ENCODE peak calls at places on chromosome 3, in four cellular contexts. One of them, this sample, is unnamed. For H3K4me1, the result is how much of the 10 kb centered on the place peaks cover.

GRCh38 chr3:45953536-45953935 is 10.3 kb downstream of the CXCR6 start:
- DNase-seq in fibroblast of lung: no peak
- DNase-seq in IMR-90: no peak
- DNase-seq in H1: no peak
- DNase-seq in this sample: no peak

GRCh38 chr3:59256233-59256632 is 206.4 kb upstream of the CFAP20DC start:
- DNase-seq in IMR-90: no peak
- DNase-seq in H1: no peak
- DNase-seq in fibroblast of lung: no peak
- DNase-seq in this sample: no peak

GRCh38 chr3:58434990-58435389 is 1.4 kb upstream of the PDHB start:
- DNase-seq in IMR-90: peak
- DNase-seq in H1: peak
- DNase-seq in fibroblast of lung: peak
- DNase-seq in this sample: peak

GRCh38 chr3:61736506-61736905 is 175.1 kb downstream of the PTPRG start:
- DNase-seq in IMR-90: peak
- DNase-seq in H1: no peak
- DNase-seq in fibroblast of lung: peak
- DNase-seq in this sample: no peak

GRCh38 chr3:197404030-197404429 is 105.6 kb upstream of the DLG1 start:
- DNase-seq in H1: no peak
- DNase-seq in IMR-90: no peak
- DNase-seq in fibroblast of lung: no peak
- DNase-seq in this sample: no peak

GRCh38 chr3:10962481-10963036 is 30.0 kb upstream of the SLC6A1 start:
- DNase-seq in IMR-90: no peak
- DNase-seq in fibroblast of lung: no peak
- DNase-seq in H1: no peak
- DNase-seq in this sample: no peak

GRCh38 chr3:27428446-27428845 is 55.7 kb downstream of the SLC4A7 start:
- DNase-seq in IMR-90: peak
- DNase-seq in fibroblast of lung: no peak
- DNase-seq in H1: no peak
- DNase-seq in this sample: no peak

GRCh38 chr3:128504957-128505730 is 12.1 kb upstream of the GATA2 start:
- DNase-seq in fibroblast of lung: no peak
- DNase-seq in IMR-90: no peak
- DNase-seq in H1: no peak
- DNase-seq in this sample: peak

GRCh38 chr3:64022451-64023186 is 675 bp downstream of the PSMD6 start:
- DNase-seq in H1: no peak
- DNase-seq in IMR-90: no peak
- DNase-seq in fibroblast of lung: peak
- DNase-seq in this sample: no peak

GRCh38 chr3:141875893-141876380 is 506 bp upstream of the ATP1B3 start:
- DNase-seq in IMR-90: peak
- DNase-seq in fibroblast of lung: peak
- DNase-seq in H1: peak
- DNase-seq in this sample: peak

GRCh38 chr3:56862352-56863062 is 60.8 kb upstream of the ARHGEF3 start:
- DNase-seq in H1: no peak
- DNase-seq in fibroblast of lung: peak
- DNase-seq in IMR-90: peak
- DNase-seq in this sample: no peak

GRCh38 chr3:178551916-178552321 is 15.7 kb downstream of the KCNMB2 start:
- DNase-seq in H1: no peak
- DNase-seq in fibroblast of lung: peak
- DNase-seq in IMR-90: peak
- DNase-seq in this sample: no peak

GRCh38 chr3:190825389-190826016 is 37.0 kb downstream of the GMNC start:
- DNase-seq in H1: no peak
- DNase-seq in fibroblast of lung: peak
- DNase-seq in IMR-90: no peak
- DNase-seq in this sample: no peak

GRCh38 chr3:11370134-11370533 is 97.9 kb downstream of the ATG7 start:
- DNase-seq in IMR-90: no peak
- DNase-seq in fibroblast of lung: no peak
- DNase-seq in H1: no peak
- DNase-seq in this sample: no peak

GRCh38 chr3:99126291-99126690 is 224.8 kb upstream of the DCBLD2 start:
- DNase-seq in fibroblast of lung: peak
- DNase-seq in IMR-90: peak
- DNase-seq in H1: no peak
- DNase-seq in this sample: no peak

GRCh38 chr3:112372396-112372795 is 39.4 kb downstream of the CD200 start:
- DNase-seq in fibroblast of lung: no peak
- DNase-seq in IMR-90: no peak
- DNase-seq in H1: no peak
- DNase-seq in this sample: no peak

GRCh38 chr3:14358426-14359211 is 43.8 kb upstream of the SLC6A6 start:
- DNase-seq in IMR-90: peak
- DNase-seq in fibroblast of lung: peak
- DNase-seq in H1: no peak
- DNase-seq in this sample: no peak
- H2AFZ ChIP-seq in IMR-90: peak
- H2AFZ ChIP-seq in fibroblast of lung: no peak
- H2AFZ ChIP-seq in H1: no peak
- H2AFZ ChIP-seq in this sample: no peak

GRCh38 chr3:195214381-195214780 is 56.6 kb downstream of the XXYLT1 start:
- DNase-seq in H1: no peak
- DNase-seq in IMR-90: no peak
- DNase-seq in fibroblast of lung: no peak
- DNase-seq in this sample: no peak
- H3K4me1 ChIP-seq in H1: under half
- H3K4me1 ChIP-seq in IMR-90: under half
- H3K4me1 ChIP-seq in fibroblast of lung: under half
- H3K4me1 ChIP-seq in this sample: under half

GRCh38 chr3:15331072-15331605 is 1.2 kb downstream of the SH3BP5 start:
- DNase-seq in H1: no peak
- DNase-seq in IMR-90: no peak
- DNase-seq in fibroblast of lung: no peak
- DNase-seq in this sample: no peak
- H3K9ac ChIP-seq in H1: peak
- H3K9ac ChIP-seq in IMR-90: peak
- H3K9ac ChIP-seq in fibroblast of lung: no peak
- H3K9ac ChIP-seq in this sample: no peak

GRCh38 chr3:4974154-4974553 is 5.1 kb upstream of the BHLHE40 start:
- DNase-seq in IMR-90: no peak
- DNase-seq in fibroblast of lung: no peak
- DNase-seq in H1: no peak
- DNase-seq in this sample: no peak
- H2AFZ ChIP-seq in IMR-90: no peak
- H2AFZ ChIP-seq in fibroblast of lung: no peak
- H2AFZ ChIP-seq in H1: no peak
- H2AFZ ChIP-seq in this sample: no peak

GRCh38 chr3:72272356-72272755 is 487.4 kb upstream of the PROK2 start:
- DNase-seq in IMR-90: no peak
- DNase-seq in H1: no peak
- DNase-seq in fibroblast of lung: no peak
- DNase-seq in this sample: no peak

GRCh38 chr3:72270730-72271129 is 485.8 kb upstream of the PROK2 start:
- DNase-seq in fibroblast of lung: no peak
- DNase-seq in IMR-90: no peak
- DNase-seq in H1: no peak
- DNase-seq in this sample: no peak

GRCh38 chr3:72271215-72271614 is 486.3 kb upstream of the PROK2 start:
- DNase-seq in H1: no peak
- DNase-seq in IMR-90: no peak
- DNase-seq in fibroblast of lung: no peak
- DNase-seq in this sample: no peak

GRCh38 chr3:72271923-72272322 is 487.0 kb upstream of the PROK2 start:
- DNase-seq in fibroblast of lung: no peak
- DNase-seq in IMR-90: no peak
- DNase-seq in H1: no peak
- DNase-seq in this sample: no peak

GRCh38 chr3:72270072-72270611 is 485.2 kb upstream of the PROK2 start:
- DNase-seq in fibroblast of lung: peak
- DNase-seq in IMR-90: peak
- DNase-seq in H1: no peak
- DNase-seq in this sample: no peak
- H3K4me1 ChIP-seq in fibroblast of lung: under half
- H3K4me1 ChIP-seq in IMR-90: under half
- H3K4me1 ChIP-seq in H1: under half
- H3K4me1 ChIP-seq in this sample: under half

This sample was measured in H9.